ENCODE peak calls at places on chromosome 1, in eight cellular contexts. D is A172; C is AG04450; N is nephron progenitor cell; H is NCI-H1105; U is cerebellar cortex; O is non-pigmented ciliary epithelial cell; Q is central memory CD4-positive, alpha-beta T cell. V is an unnamed sample.

GRCh38 chr1:90537606-90538362 is 179.3 kb downstream of the BARHL2 start:
- DNase-seq in U (no peak), C (no peak), N (no peak), H (no peak), Q (no peak), D (no peak), O (no peak), V (no peak)

GRCh38 chr1:205907794-205908193 is 35.5 kb downstream of the SLC26A9 start:
- DNase-seq in U (no peak), O (no peak), N (no peak), H (no peak), Q (no peak), D (peak; percentile 52), C (no peak), V (no peak)

GRCh38 chr1:72000809-72001208 is 281.5 kb downstream of the NEGR1 start:
- DNase-seq in N (no peak), D (no peak), C (no peak), O (peak; percentile 11), H (no peak), U (no peak), Q (no peak), V (no peak)

GRCh38 chr1:193868425-193868824 is 682.0 kb upstream of the B3GALT2 start:
- DNase-seq in U (no peak), N (no peak), D (no peak), H (no peak), C (no peak), O (no peak), Q (no peak), V (no peak)

GRCh38 chr1:37861151-37861550 is 1.8 kb upstream of the MTF1 start:
- DNase-seq in Q (no peak), O (no peak), C (no peak), U (no peak), D (no peak), N (no peak), H (no peak), V (no peak)

GRCh38 chr1:54300395-54300794 is 100.4 kb downstream of the MRPL37 start:
- DNase-seq in H (no peak), Q (no peak), C (no peak), D (no peak), O (no peak), N (no peak), U (peak; percentile 52), V (no peak)

GRCh38 chr1:193058529-193059281 is 455 bp downstream of the UCHL5 start:
- DNase-seq in Q (peak; percentile 42), U (no peak), C (no peak), H (no peak), D (peak; percentile 44), N (peak; percentile 28), O (no peak), V (no peak)

GRCh38 chr1:186183970-186184628 is 191.0 kb downstream of the TPR start:
- DNase-seq in N (no peak), C (no peak), Q (no peak), O (no peak), U (no peak), D (peak; percentile 33), H (no peak), V (no peak)